ENCODE peak calls at places on chromosomes 2 and 18, in seven cellular contexts. N, E, W, L, G, C and K are unnamed samples.

GRCh38 chr2:178392215-178392614 is 58.8 kb downstream of the PRKRA start:
- DNase-seq in N (no peak), E (no peak), W (no peak), L (no peak), G (no peak), C (peak; percentile 54), K (no peak)

GRCh38 chr2:56008661-56009411 is 85.3 kb upstream of the EFEMP1 start:
- DNase-seq in N (peak; percentile 81), E (no peak), W (peak; percentile 90), L (peak; percentile 68), G (no peak), C (peak; percentile 91), K (peak; percentile 28)

GRCh38 chr2:64405476-64406406 is 48.2 kb upstream of the LGALSL start:
- DNase-seq in N (no peak), E (no peak), W (no peak), L (no peak), G (no peak), C (peak; percentile 64), K (no peak)

GRCh38 chr2:160606336-160606735 is 112.7 kb upstream of the RBMS1 start:
- DNase-seq in N (no peak), E (no peak), W (no peak), L (no peak), G (no peak), C (no peak), K (no peak)

GRCh38 chr2:101230541-101230993 is 22.1 kb upstream of the CNOT11 start:
- DNase-seq in N (no peak), E (no peak), W (no peak), L (no peak), G (no peak), C (peak; percentile 94), K (no peak)

GRCh38 chr2:182129188-182129707 is 143.6 kb downstream of the PPP1R1C start:
- DNase-seq in N (no peak), E (no peak), W (no peak), L (no peak), G (no peak), C (no peak), K (no peak)

GRCh38 chr2:141411419-141411818 is 719.4 kb downstream of the LRP1B start:
- DNase-seq in N (no peak), E (no peak), W (no peak), L (no peak), G (no peak), C (no peak), K (no peak)

GRCh38 chr2:234288974-234289455 is 207.9 kb downstream of the ARL4C start:
- DNase-seq in N (no peak), E (peak; percentile 82), W (peak; percentile 74), L (peak; percentile 61), G (peak; percentile 54), C (peak; percentile 51), K (peak; percentile 82)

GRCh38 chr2:74991977-74992376 is 33.5 kb downstream of the POLE4 start:
- DNase-seq in N (no peak), E (no peak), W (no peak), L (no peak), G (no peak), C (peak; percentile 12), K (no peak)

GRCh38 chr2:72539145-72539552 is 286.7 kb downstream of the EXOC6B start:
- DNase-seq in N (no peak), E (no peak), W (no peak), L (no peak), G (no peak), C (peak; percentile 53), K (peak; percentile 98)

GRCh38 chr2:196804381-196804780 is 4.8 kb downstream of the C2orf66 start:
- DNase-seq in N (no peak), E (no peak), W (no peak), L (no peak), G (no peak), C (no peak), K (no peak)

GRCh38 chr2:64186698-64187605 is 42.7 kb upstream of the PELI1 start:
- DNase-seq in N (no peak), E (no peak), W (no peak), L (peak; percentile 92), G (no peak), C (no peak), K (no peak)

GRCh38 chr2:151553-152328 is 105.4 kb upstream of the FAM110C start:
- DNase-seq in N (no peak), E (no peak), W (no peak), L (no peak), G (no peak), C (peak; percentile 9), K (no peak)

GRCh38 chr18:8615397-8616025 is 6.3 kb downstream of the RAB12 start:
- DNase-seq in N (no peak), E (no peak), W (no peak), L (peak; percentile 82), G (no peak), C (peak; percentile 66), K (no peak)

GRCh38 chr2:207531024-207531411 is 1.3 kb downstream of the CREB1 start:
- DNase-seq in N (peak; percentile 13), E (peak; percentile 59), W (peak; percentile 58), L (peak; percentile 11), G (no peak), C (no peak), K (no peak)

GRCh38 chr2:43127208-43127940 is 99.0 kb downstream of the ZFP36L2 start:
- DNase-seq in N (no peak), E (peak; percentile 96), W (no peak), L (peak; percentile 68), G (peak; percentile 81), C (peak; percentile 41), K (peak; percentile 36)

GRCh38 chr2:201118121-201118956 is 2.4 kb downstream of the CFLAR start:
- DNase-seq in N (peak; percentile 86), E (peak; percentile 92), W (peak; percentile 16), L (peak; percentile 91), G (peak; percentile 78), C (peak; percentile 95), K (peak; percentile 79)

GRCh38 chr2:29202819-29203495 is 87.7 kb downstream of the CLIP4 start:
- DNase-seq in N (no peak), E (no peak), W (no peak), L (peak; percentile 32), G (no peak), C (no peak), K (no peak)

GRCh38 chr2:100692906-100693305 is 127.0 kb upstream of the NPAS2 start:
- DNase-seq in N (no peak), E (no peak), W (no peak), L (no peak), G (no peak), C (no peak), K (no peak)

GRCh38 chr2:107936427-107937359 is 49.6 kb upstream of the SLC5A7 start:
- DNase-seq in N (peak; percentile 9), E (peak; percentile 18), W (peak; percentile 27), L (peak; percentile 19), G (no peak), C (peak; percentile 18), K (peak; percentile 40)

GRCh38 chr2:85131116-85131515 is 2.1 kb upstream of the TCF7L1 start:
- DNase-seq in N (no peak), E (no peak), W (no peak), L (peak; percentile 67), G (no peak), C (no peak), K (peak; percentile 64)

GRCh38 chr2:2007551-2008501 is 263.5 kb upstream of the PXDN start:
- DNase-seq in N (no peak), E (no peak), W (no peak), L (no peak), G (no peak), C (no peak), K (no peak)

GRCh38 chr2:150625300-150625699 is 137.8 kb upstream of the RND3 start:
- DNase-seq in N (no peak), E (no peak), W (no peak), L (no peak), G (no peak), C (peak; percentile 98), K (no peak)

GRCh38 chr18:51660316-51660715 is 462.8 kb upstream of the MEX3C start:
- DNase-seq in N (no peak), E (no peak), W (no peak), L (no peak), G (no peak), C (no peak), K (peak; percentile 55)

GRCh38 chr2:205361272-205361671 is 321.0 kb upstream of the NRP2 start:
- DNase-seq in N (no peak), E (no peak), W (no peak), L (no peak), G (no peak), C (no peak), K (no peak)

GRCh38 chr2:170587937-170588336 is 127.2 kb upstream of the SP5 start:
- DNase-seq in N (no peak), E (no peak), W (no peak), L (peak; percentile 51), G (no peak), C (no peak), K (no peak)

GRCh38 chr2:15943378-15943851 is 3.1 kb downstream of the MYCN start:
- DNase-seq in N (no peak), E (peak; percentile 52), W (no peak), L (peak; percentile 69), G (no peak), C (peak; percentile 8), K (peak; percentile 38)

GRCh38 chr18:31041346-31042067 is 1.0 kb downstream of the DSC3 start:
- DNase-seq in N (no peak), E (peak; percentile 5), W (no peak), L (peak; percentile 0), G (no peak), C (no peak), K (no peak)

GRCh38 chr2:190819835-190820234 is 60.8 kb upstream of the GLS start:
- DNase-seq in N (no peak), E (no peak), W (no peak), L (no peak), G (no peak), C (no peak), K (peak; percentile 26)

GRCh38 chr2:19373352-19373751 is 14.9 kb upstream of the OSR1 start:
- DNase-seq in N (no peak), E (no peak), W (no peak), L (no peak), G (no peak), C (no peak), K (no peak)

GRCh38 chr2:240733803-240734495 is 42.3 kb downstream of the AQP12A start:
- DNase-seq in N (no peak), E (peak; percentile 27), W (no peak), L (no peak), G (no peak), C (no peak), K (peak; percentile 44)

GRCh38 chr2:226213717-226214116 is 585.9 kb downstream of the IRS1 start:
- DNase-seq in N (no peak), E (no peak), W (no peak), L (peak; percentile 16), G (no peak), C (peak; percentile 70), K (no peak)